ENCODE peak calls at places on chromosome 10, in four cellular contexts. K, O, I and H are unnamed samples.
A peak's percentile ranks its signal among the peaks of the same experiment; 100 is the strongest.

GRCh38 chr10:9860045-9860444 is 1157.6 kb upstream of the CELF2 start:
- DNase-seq in I (peak; percentile 13), O (no peak), K (no peak), H (no peak)

GRCh38 chr10:97648557-97649404 is 8.3 kb downstream of the PI4K2A start:
- DNase-seq in O (peak; percentile 33), K (no peak), I (peak; percentile 96), H (no peak)

GRCh38 chr10:12397931-12398330 is 48.6 kb downstream of the CAMK1D start:
- DNase-seq in O (no peak), I (peak; percentile 68), K (no peak), H (no peak)

GRCh38 chr10:18214692-18215563 is 74.7 kb downstream of the CACNB2 start:
- DNase-seq in I (peak; percentile 73), O (no peak), K (peak; percentile 10), H (peak; percentile 52)

GRCh38 chr10:33661580-33662269 is 327.3 kb upstream of the NRP1 start:
- DNase-seq in O (no peak), I (no peak), K (peak; percentile 4), H (peak; percentile 78)

GRCh38 chr10:49601857-49602256 is 8.3 kb upstream of the SLC18A3 start:
- DNase-seq in K (no peak), O (no peak), I (peak; percentile 9), H (no peak)

GRCh38 chr10:73874267-73875138 is at the start of gene CAMK2G:
- DNase-seq in O (peak; percentile 83), I (peak; percentile 79), K (no peak), H (peak; percentile 89)

GRCh38 chr10:8700689-8701088 is 646.2 kb downstream of the GATA3 start:
- DNase-seq in O (no peak), I (no peak), K (no peak), H (no peak)

GRCh38 chr10:128053356-128053755 is 72.9 kb downstream of the MKI67 start:
- DNase-seq in O (no peak), K (no peak), I (no peak), H (peak; percentile 3)

GRCh38 chr10:77835669-77836086 is 90.9 kb downstream of the DLG5 start:
- DNase-seq in I (no peak), O (no peak), K (no peak), H (no peak)
- H3K36me3 ChIP-seq in I (peaks cover 48% of the 10 kb centered on the region), O (no peaks in the 10 kb centered on the region), K (peaks cover 52% of the 10 kb centered on the region), H (no peaks in the 10 kb centered on the region)

GRCh38 chr10:26528048-26528447 is 89.9 kb downstream of the APBB1IP start:
- DNase-seq in O (no peak), K (no peak), I (no peak), H (no peak)
- H3K36me3 ChIP-seq in O (peaks cover 28% of the 10 kb centered on the region), K (no peaks in the 10 kb centered on the region), I (no peaks in the 10 kb centered on the region), H (no peaks in the 10 kb centered on the region)

GRCh38 chr10:35516102-35516670 is 89.0 kb upstream of the GJD4 start:
- DNase-seq in O (no peak), I (peak; percentile 7), K (no peak), H (no peak)

GRCh38 chr10:35511649-35512048 is 93.5 kb upstream of the GJD4 start:
- DNase-seq in I (no peak), K (no peak), O (no peak), H (no peak)

GRCh38 chr10:35517431-35518181 is 87.5 kb upstream of the GJD4 start:
- DNase-seq in K (no peak), I (peak; percentile 54), O (no peak), H (peak; percentile 63)
- H3K36me3 ChIP-seq in K (no peaks in the 10 kb centered on the region), I (peaks cover 7% of the 10 kb centered on the region), O (peaks cover 6% of the 10 kb centered on the region), H (no peaks in the 10 kb centered on the region)

GRCh38 chr10:78035933-78036583 is 2.4 kb downstream of the RPS24 start:
- DNase-seq in I (no peak), K (no peak), O (no peak), H (no peak)
- H3K36me3 ChIP-seq in I (peaks cover 47% of the 10 kb centered on the region), K (peaks cover 36% of the 10 kb centered on the region), O (peaks cover 57% of the 10 kb centered on the region), H (no peaks in the 10 kb centered on the region)

GRCh38 chr10:102141583-102142107 is 8.8 kb downstream of the PPRC1 start:
- DNase-seq in I (no peak), O (no peak), K (no peak), H (no peak)

GRCh38 chr10:102139281-102140110 is 6.7 kb downstream of the PPRC1 start:
- DNase-seq in I (no peak), O (no peak), K (no peak), H (no peak)

GRCh38 chr10:102140913-102141540 is 8.2 kb downstream of the PPRC1 start:
- DNase-seq in O (no peak), I (no peak), K (no peak), H (no peak)

GRCh38 chr10:102135956-102136526 is 3.2 kb downstream of the PPRC1 start:
- DNase-seq in O (no peak), I (no peak), K (no peak), H (no peak)

GRCh38 chr10:102140218-102140617 is 7.4 kb downstream of the PPRC1 start:
- DNase-seq in K (no peak), O (no peak), I (no peak), H (no peak)
- H3K36me3 ChIP-seq in K (peaks cover 67% of the 10 kb centered on the region), O (peaks cover 58% of the 10 kb centered on the region), I (peaks cover 63% of the 10 kb centered on the region), H (peaks cover 66% of the 10 kb centered on the region)

DNA sequence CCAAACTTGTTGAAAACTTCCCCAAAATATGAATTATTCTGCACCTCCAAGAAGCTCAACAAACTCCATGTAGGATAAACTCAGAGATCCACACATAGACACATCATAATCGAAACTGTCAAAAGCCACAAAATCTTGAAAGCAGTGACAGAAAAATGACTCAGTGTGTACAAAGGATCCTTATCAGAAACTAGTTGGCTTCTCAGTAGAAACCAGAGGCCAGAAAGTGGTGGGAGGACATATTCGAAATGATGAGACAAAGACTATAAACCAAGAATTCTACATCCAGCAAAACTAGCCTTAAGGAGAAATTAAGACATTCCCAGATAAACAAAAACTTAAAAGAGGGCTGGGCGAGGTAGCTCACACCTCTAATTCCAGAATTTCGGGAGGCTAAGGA is 38.5 kb downstream of the MCMBP start:
- DNase-seq in I (no peak), O (no peak), K (no peak), H (no peak)
- H3K36me3 ChIP-seq in I (peaks cover 51% of the 10 kb centered on the region), O (peaks cover 75% of the 10 kb centered on the region), K (peaks cover 52% of the 10 kb centered on the region), H (peaks cover 60% of the 10 kb centered on the region)

GRCh38 chr10:125726914-125727313 is 7.4 kb downstream of the EDRF1 start:
- DNase-seq in K (no peak), I (no peak), O (no peak), H (no peak)
- H3K36me3 ChIP-seq in K (peaks cover 69% of the 10 kb centered on the region), I (peaks cover 40% of the 10 kb centered on the region), O (peaks cover 89% of the 10 kb centered on the region), H (no peaks in the 10 kb centered on the region)

DNA sequence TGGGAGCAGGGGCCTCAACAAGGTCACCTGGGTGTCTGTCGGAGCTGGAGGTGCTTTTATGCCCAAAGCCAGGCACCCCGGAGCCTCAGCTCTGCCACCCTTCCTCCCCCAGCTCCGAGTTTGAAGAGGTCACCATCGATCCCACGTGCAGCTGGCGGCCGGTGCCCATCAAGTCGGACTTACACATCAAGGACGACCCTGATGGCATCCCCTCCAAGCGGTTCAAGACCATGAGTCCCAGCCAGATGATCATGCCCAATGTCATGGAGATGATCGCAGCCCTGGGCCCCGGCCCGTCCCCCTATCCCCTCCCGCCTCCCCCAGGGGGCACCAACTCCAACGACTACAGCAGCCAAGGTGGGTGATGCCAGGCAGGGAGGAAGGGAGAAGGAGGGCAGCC is 41.3 kb upstream of the PPIF start:
- DNase-seq in K (no peak), O (no peak), I (no peak), H (no peak)
- H3K36me3 ChIP-seq in K (peaks cover 76% of the 10 kb centered on the region), O (peaks cover 26% of the 10 kb centered on the region), I (peaks cover 90% of the 10 kb centered on the region), H (peaks cover 87% of the 10 kb centered on the region)